ENCODE peak calls at places on chromosome 5, in eight cellular contexts. N, B, A, I, X, D, Q and K are unnamed samples.

GRCh38 chr5:110150199-110150598 is 460.5 kb downstream of the MAN2A1 start:
- DNase-seq in D (no peak), A (peak), Q (no peak), B (peak), N (peak), I (no peak), X (no peak), K (peak)

GRCh38 chr5:168219515-168220410 is 71.7 kb upstream of the WWC1 start:
- DNase-seq in A (peak), N (peak), X (peak), I (no peak), D (peak), Q (peak), B (peak), K (peak)

GRCh38 chr5:59412428-59412827 is 481.1 kb downstream of the PDE4D start:
- DNase-seq in D (no peak), X (no peak), I (no peak), A (no peak), N (no peak), B (no peak), Q (no peak), K (no peak)

GRCh38 chr5:115333164-115333563 is 36.7 kb upstream of the CCDC112 start:
- DNase-seq in N (no peak), X (peak), D (no peak), Q (no peak), I (no peak), B (no peak), A (peak), K (no peak)

GRCh38 chr5:66807743-66808142 is 211.6 kb downstream of the MAST4 start:
- DNase-seq in D (no peak), B (peak), X (no peak), Q (no peak), N (peak), A (peak), I (no peak), K (peak)

GRCh38 chr5:128216860-128217531 is 133.4 kb downstream of the SLC12A2 start:
- DNase-seq in B (peak), Q (peak), N (peak), I (no peak), D (no peak), X (no peak), A (peak), K (peak)

GRCh38 chr5:169417676-169418075 is 116.7 kb upstream of the SLIT3 start:
- DNase-seq in X (no peak), D (no peak), I (no peak), A (no peak), B (no peak), Q (no peak), N (no peak), K (no peak)

GRCh38 chr5:132877938-132878337 is 4.5 kb downstream of the LEAP2 start:
- DNase-seq in I (no peak), N (peak), D (no peak), B (no peak), X (no peak), Q (peak), A (no peak), K (peak)

GRCh38 chr5:138932171-138932810 is 57.2 kb upstream of the LRRTM2 start:
- DNase-seq in D (peak), N (no peak), X (no peak), Q (no peak), A (no peak), B (no peak), I (no peak), K (no peak)

GRCh38 chr5:73149540-73149939 is 23.5 kb upstream of the TMEM174 start:
- DNase-seq in D (no peak), A (no peak), B (no peak), X (no peak), Q (no peak), N (no peak), I (no peak), K (no peak)
- H3K4me3 ChIP-seq in D (no peak), A (no peak), B (no peak), X (no peak), Q (no peak), N (no peak), I (no peak), K (no peak)

GRCh38 chr5:121987052-121987684 is 25.4 kb downstream of the SRFBP1 start:
- DNase-seq in D (no peak), I (no peak), A (no peak), Q (no peak), N (no peak), X (no peak), B (no peak), K (no peak)

GRCh38 chr5:121988443-121988842 is 26.7 kb downstream of the SRFBP1 start:
- DNase-seq in D (no peak), Q (no peak), N (no peak), A (peak), B (no peak), X (no peak), I (no peak), K (no peak)

GRCh38 chr5:121984250-121984649 is 22.5 kb downstream of the SRFBP1 start:
- DNase-seq in I (no peak), B (no peak), D (no peak), A (no peak), N (no peak), X (no peak), Q (no peak), K (no peak)

GRCh38 chr5:121982500-121983261 is 20.9 kb downstream of the SRFBP1 start:
- DNase-seq in I (no peak), X (no peak), Q (no peak), A (peak), B (peak), D (no peak), N (peak), K (peak)

GRCh38 chr5:121987685-121988073 is 25.9 kb downstream of the SRFBP1 start:
- DNase-seq in N (peak), X (no peak), B (no peak), D (no peak), A (peak), I (no peak), Q (no peak), K (no peak)
- H3K4me3 ChIP-seq in N (no peak), X (no peak), B (no peak), D (no peak), A (no peak), I (no peak), Q (no peak), K (no peak)

GRCh38 chr5:40939753-40940152 is 30.5 kb downstream of the C7 start:
- DNase-seq in I (no peak), X (no peak), A (no peak), N (no peak), Q (no peak), D (no peak), B (no peak), K (no peak)
- H3K4me3 ChIP-seq in I (no peak), X (no peak), A (no peak), N (no peak), Q (no peak), D (no peak), B (no peak), K (no peak)

DNA sequence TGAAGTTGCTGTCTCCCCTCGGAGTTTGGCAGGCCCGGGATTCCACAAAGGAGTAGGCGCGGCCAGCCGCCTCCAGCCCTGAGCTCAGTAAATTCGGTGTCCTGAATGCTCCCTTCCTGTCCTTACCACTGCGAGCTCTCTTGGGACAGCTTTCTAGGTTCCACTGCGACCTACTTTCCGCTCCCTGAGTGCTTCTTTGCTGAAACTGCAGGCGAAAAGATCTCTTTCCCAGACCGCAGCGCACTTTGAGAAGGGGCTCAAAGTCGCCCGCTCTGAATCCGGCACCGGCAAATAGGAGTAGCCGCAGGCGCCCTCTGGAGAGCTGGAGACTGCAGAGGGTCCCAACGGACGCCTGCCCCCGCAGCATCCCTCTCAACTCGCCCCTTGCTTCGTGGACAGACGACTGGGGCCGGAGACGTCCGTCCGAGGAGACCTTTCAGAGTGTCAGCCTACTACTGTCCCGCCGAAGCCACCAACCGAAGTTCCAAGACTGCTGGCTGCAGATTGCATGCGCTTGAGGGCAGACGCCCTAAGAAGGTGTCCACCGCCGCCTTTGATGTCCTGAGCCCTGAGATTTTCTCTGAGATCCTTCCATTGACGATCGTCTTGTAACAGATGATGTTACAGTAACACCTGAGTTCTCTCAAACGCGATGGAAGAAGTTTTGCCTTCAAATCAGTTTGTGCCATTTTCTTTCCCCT is 96.0 kb downstream of the ANXA2R start:
- DNase-seq in I (no peak), A (no peak), B (no peak), N (peak), Q (peak), D (no peak), X (no peak), K (no peak)
- H3K4me3 ChIP-seq in I (no peak), A (peak), B (no peak), N (peak), Q (peak), D (no peak), X (no peak), K (peak)